ENCODE peak calls at places on chromosomes 13 and 19, in five cellular contexts. X is activated T-cell treated with anti-CD3 and anti-CD28 coated beads for 1 hour, Q is HS-5, R is thoracic aorta, U is AG08395. G is an unnamed sample.

GRCh38 chr13:63909726-63910125 is 2494.1 kb upstream of the PCDH20 start:
- DNase-seq in X (no peak), Q (no peak), R (no peak), U (no peak), G (no peak)

GRCh38 chr13:31327157-31327556 is 127.4 kb downstream of the B3GLCT start:
- DNase-seq in X (no peak), Q (no peak), R (no peak), U (no peak), G (no peak)

GRCh38 chr13:50715402-50716146 is 127.9 kb downstream of the DLEU7 start:
- DNase-seq in X (no peak), Q (no peak), R (no peak), U (no peak), G (no peak)

GRCh38 chr19:43820098-43820860 is 6.8 kb upstream of the ZNF283 start:
- DNase-seq in X (no peak), Q (no peak), R (no peak), U (peak; percentile 69), G (peak; percentile 87)

GRCh38 chr13:33111414-33112110 is 95.3 kb downstream of the KL start:
- DNase-seq in X (no peak), Q (no peak), R (no peak), U (peak; percentile 69), G (peak; percentile 63)

GRCh38 chr19:48819366-48819816 is 8.6 kb upstream of the BCAT2 start:
- DNase-seq in X (no peak), Q (no peak), R (peak; percentile 74), U (peak; percentile 87), G (peak; percentile 89)

GRCh38 chr19:5893907-5894703 is 9.5 kb downstream of the NDUFA11 start:
- DNase-seq in X (no peak), Q (no peak), R (no peak), U (no peak), G (peak; percentile 20)

GRCh38 chr19:32208060-32208459 is 137.3 kb upstream of the ZNF507 start:
- DNase-seq in X (no peak), Q (no peak), R (no peak), U (no peak), G (no peak)

GRCh38 chr19:31214997-31215396 is 134.2 kb downstream of the TSHZ3 start:
- DNase-seq in X (no peak), Q (no peak), R (no peak), U (no peak), G (no peak)

GRCh38 chr13:30256713-30257432 is 50.5 kb downstream of the KATNAL1 start:
- DNase-seq in X (no peak), Q (no peak), R (no peak), U (peak; percentile 6), G (peak; percentile 9)

GRCh38 chr13:110017379-110017778 is 231.0 kb upstream of the IRS2 start:
- DNase-seq in X (no peak), Q (peak; percentile 61), R (no peak), U (peak; percentile 92), G (peak; percentile 91)

GRCh38 chr13:31891472-31891871 is 140.1 kb upstream of the FRY start:
- DNase-seq in X (no peak), Q (no peak), R (no peak), U (no peak), G (no peak)

GRCh38 chr13:42559057-42559456 is 14.9 kb upstream of the TNFSF11 start:
- DNase-seq in X (no peak), Q (no peak), R (no peak), U (no peak), G (no peak)

GRCh38 chr13:76600086-76600485 is 286.1 kb downstream of the KCTD12 start:
- DNase-seq in X (no peak), Q (no peak), R (no peak), U (no peak), G (no peak)

GRCh38 chr13:113952983-113953520 is 20.8 kb downstream of the C13orf46 start:
- DNase-seq in X (no peak), Q (no peak), R (no peak), U (no peak), G (no peak)

GRCh38 chr19:18613589-18614234 is 1.0 kb downstream of the TMEM59L start:
- DNase-seq in X (no peak), Q (no peak), R (no peak), U (no peak), G (no peak)

GRCh38 chr19:1438933-1439358 is 750 bp downstream of the RPS15 start:
- DNase-seq in X (no peak), Q (no peak), R (no peak), U (no peak), G (no peak)

GRCh38 chr13:110329258-110329657 is 22.2 kb downstream of the COL4A2 start:
- DNase-seq in X (no peak), Q (no peak), R (no peak), U (no peak), G (no peak)

GRCh38 chr13:98541211-98541610 is 35.7 kb downstream of the STK24 start:
- DNase-seq in X (no peak), Q (no peak), R (no peak), U (no peak), G (peak; percentile 31)

GRCh38 chr13:75492389-75492788 is 10.4 kb upstream of the TBC1D4 start:
- DNase-seq in X (no peak), Q (no peak), R (no peak), U (peak; percentile 19), G (no peak)

GRCh38 chr13:35693142-35693784 is 216.8 kb upstream of the MAB21L1 start:
- DNase-seq in X (no peak), Q (no peak), R (no peak), U (no peak), G (no peak)

G was measured in AG20443.